ENCODE peak calls at places on chromosomes 16 and 17, in nine cellular contexts. H is germinal center; S is naive thymus-derived CD8-positive, alpha-beta T cell; Y is mucosa of gallbladder; F is epithelial cell of prostate; G is iPS-NIHi11; A is effector memory CD8-positive, alpha-beta T cell; J is H7; P is lung. O is an unnamed sample.

GRCh38 chr16:61421111-61421510 is 615.1 kb downstream of the CDH8 start:
- DNase-seq in H (no peak), S (no peak), Y (no peak), F (no peak), G (no peak), A (no peak), J (no peak), P (no peak), O (no peak)

GRCh38 chr16:4316732-4317461 is 1.0 kb downstream of the GLIS2 start:
- DNase-seq in H (no peak), S (no peak), Y (no peak), F (no peak), G (peak), A (no peak), J (peak), P (peak), O (no peak)

GRCh38 chr16:83995756-83996155 is 27.7 kb downstream of the NECAB2 start:
- DNase-seq in H (no peak), S (no peak), Y (no peak), F (no peak), G (peak), A (no peak), J (peak), P (no peak), O (no peak)

GRCh38 chr17:32551186-32551955 is 64.6 kb downstream of the CDK5R1 start:
- DNase-seq in H (no peak), S (no peak), Y (no peak), F (peak), G (no peak), A (no peak), J (no peak), P (no peak), O (no peak)

GRCh38 chr17:38351412-38352222 is at the start of gene SOCS7:
- DNase-seq in H (peak), S (peak), Y (peak), F (no peak), G (peak), A (peak), J (peak), P (peak), O (peak)

GRCh38 chr17:77475012-77475976 is 334.5 kb downstream of the SEC14L1 start:
- DNase-seq in H (no peak), S (peak), Y (no peak), F (peak), G (no peak), A (peak), J (no peak), P (no peak), O (peak)

GRCh38 chr17:27532269-27533067 is 76.2 kb downstream of the KSR1 start:
- DNase-seq in H (no peak), S (no peak), Y (peak), F (no peak), G (no peak), A (no peak), J (no peak), P (peak), O (no peak)

GRCh38 chr17:55420776-55421178 is 858 bp downstream of the MMD start:
- DNase-seq in H (peak), S (peak), Y (peak), F (no peak), G (peak), A (peak), J (peak), P (peak), O (peak)

GRCh38 chr17:16986391-16986790 is 14.5 kb upstream of the TNFRSF13B start:
- DNase-seq in H (no peak), S (no peak), Y (no peak), F (no peak), G (no peak), A (no peak), J (peak), P (no peak), O (no peak)

GRCh38 chr17:28950017-28950751 is 1.1 kb downstream of the PHF12 start:
- DNase-seq in H (peak), S (peak), Y (peak), F (no peak), G (peak), A (peak), J (peak), P (peak), O (peak)

GRCh38 chr17:83006515-83007455 is 72.6 kb upstream of the METRNL start:
- DNase-seq in H (no peak), S (no peak), Y (no peak), F (no peak), G (no peak), A (no peak), J (peak), P (no peak), O (no peak)

GRCh38 chr16:58011652-58012051 is 10.4 kb downstream of the USB1 start:
- DNase-seq in H (no peak), S (no peak), Y (no peak), F (no peak), G (no peak), A (no peak), J (no peak), P (no peak), O (no peak)

GRCh38 chr17:205817-206216 is 24.4 kb upstream of the DOC2B start:
- DNase-seq in H (no peak), S (no peak), Y (no peak), F (no peak), G (no peak), A (no peak), J (no peak), P (no peak), O (no peak)

GRCh38 chr17:63041251-63041650 is 75.2 kb downstream of the TANC2 start:
- DNase-seq in H (no peak), S (no peak), Y (no peak), F (no peak), G (no peak), A (no peak), J (no peak), P (no peak), O (no peak)

GRCh38 chr16:86498155-86498651 is 12.1 kb upstream of the FOXF1 start:
- DNase-seq in H (no peak), S (no peak), Y (no peak), F (no peak), G (no peak), A (no peak), J (peak), P (no peak), O (no peak)

GRCh38 chr16:49833796-49834195 is 22.1 kb downstream of the ZNF423 start:
- DNase-seq in H (no peak), S (no peak), Y (no peak), F (no peak), G (no peak), A (no peak), J (peak), P (no peak), O (no peak)

O was measured in CD8-positive, alpha-beta memory T cell.